ENCODE peak calls at places on chromosomes 13 and 19, in seven cellular contexts. T is ovary, Z is OCI-LY7, Y is tibial artery, S is psoas muscle, Q is heart left ventricle, O is RWPE1. N is an unnamed sample.

GRCh38 chr19:43465468-43466120 is at the start of gene LYPD3:
- DNase-seq in Y (no peak), O (peak), S (peak), Z (no peak), Q (no peak), T (peak), N (no peak)

GRCh38 chr19:33175886-33176669 is 18.1 kb upstream of the LRP3 start:
- DNase-seq in Y (no peak), T (peak), Z (peak), Q (no peak), O (peak), S (no peak), N (peak)

GRCh38 chr19:10820173-10820572 is 15.8 kb downstream of the TMED1 start:
- DNase-seq in Y (no peak), Z (peak), S (no peak), Q (no peak), T (no peak), O (no peak), N (no peak)

GRCh38 chr13:98775844-98776598 is 23.5 kb upstream of the SLC15A1 start:
- DNase-seq in Y (no peak), O (peak), S (no peak), Q (no peak), T (no peak), Z (no peak), N (no peak)

GRCh38 chr19:46297700-46298476 is 1.0 kb downstream of the HIF3A start:
- DNase-seq in Q (peak), Z (no peak), O (no peak), S (peak), Y (peak), T (peak), N (no peak)

GRCh38 chr13:76890036-76890435 is 3.8 kb upstream of the KCTD12 start:
- DNase-seq in T (no peak), Y (no peak), S (no peak), O (peak), Z (no peak), Q (no peak), N (no peak)

GRCh38 chr13:105969761-105970160 is 565.7 kb downstream of the EFNB2 start:
- DNase-seq in O (peak), T (no peak), S (no peak), Q (no peak), Y (no peak), Z (no peak), N (no peak)

GRCh38 chr13:76783798-76784197 is 102.4 kb downstream of the KCTD12 start:
- DNase-seq in S (no peak), O (no peak), Q (no peak), Y (no peak), T (no peak), Z (no peak), N (no peak)

GRCh38 chr19:16143399-16144215 is at the start of gene HSH2D:
- DNase-seq in Y (no peak), T (no peak), S (peak), O (peak), Q (peak), Z (peak), N (peak)

GRCh38 chr19:6425732-6426686 is 1.4 kb upstream of the KHSRP start:
- DNase-seq in Z (peak), O (no peak), Q (no peak), T (peak), S (no peak), Y (no peak), N (peak)

GRCh38 chr19:21586341-21587116 is 81.1 kb downstream of the ZNF429 start:
- DNase-seq in Z (no peak), Q (peak), S (peak), O (no peak), T (peak), Y (no peak), N (no peak)

GRCh38 chr19:30888937-30889336 is 460.3 kb downstream of the TSHZ3 start:
- DNase-seq in O (no peak), T (no peak), Z (no peak), Q (no peak), S (no peak), Y (no peak), N (no peak)

GRCh38 chr19:13838071-13838942 is 38.6 kb upstream of the NANOS3 start:
- DNase-seq in O (no peak), Q (no peak), Z (no peak), S (no peak), T (no peak), Y (no peak), N (no peak)

GRCh38 chr13:72960541-72960940 is 98.3 kb upstream of the KLF5 start:
- DNase-seq in S (no peak), Z (no peak), Q (no peak), O (peak), T (no peak), Y (no peak), N (no peak)

GRCh38 chr13:99811067-99811715 is 160.4 kb downstream of the ZIC5 start:
- DNase-seq in Y (no peak), Q (no peak), O (no peak), T (no peak), S (no peak), Z (no peak), N (no peak)

GRCh38 chr13:51632643-51633357 is 48.5 kb downstream of the WDFY2 start:
- DNase-seq in O (no peak), Y (no peak), S (no peak), T (no peak), Q (no peak), Z (no peak), N (no peak)

GRCh38 chr13:112880221-112880641 is 88.8 kb upstream of the MCF2L start:
- DNase-seq in O (no peak), Q (peak), Y (peak), T (no peak), S (no peak), Z (no peak), N (no peak)

GRCh38 chr19:9860407-9860806 is 25.3 kb downstream of the PIN1 start:
- DNase-seq in O (no peak), T (no peak), Q (no peak), S (no peak), Z (no peak), Y (no peak), N (no peak)

GRCh38 chr13:25971499-25972145 is 80.2 kb downstream of the SHISA2 start:
- DNase-seq in T (no peak), Z (no peak), Y (no peak), S (no peak), O (no peak), Q (no peak), N (no peak)

GRCh38 chr13:29901714-29902631 is 51.6 kb upstream of the UBL3 start:
- DNase-seq in T (no peak), O (peak), Z (no peak), S (no peak), Y (no peak), Q (no peak), N (no peak)

GRCh38 chr13:106619688-106620555 is 52.0 kb upstream of the ARGLU1 start:
- DNase-seq in S (no peak), Y (peak), Z (peak), O (peak), Q (no peak), T (peak), N (peak)

GRCh38 chr13:46963874-46964273 is 67.0 kb upstream of the HTR2A start:
- DNase-seq in T (no peak), S (no peak), Y (peak), Z (no peak), Q (no peak), O (no peak), N (no peak)

GRCh38 chr13:46961719-46962118 is 64.9 kb upstream of the HTR2A start:
- DNase-seq in S (no peak), T (no peak), O (peak), Y (peak), Q (no peak), Z (no peak), N (peak)

GRCh38 chr13:46964789-46965527 is 68.1 kb upstream of the HTR2A start:
- DNase-seq in T (no peak), O (no peak), Z (no peak), Y (peak), S (no peak), Q (no peak), N (no peak)

GRCh38 chr13:46962286-46962941 is 65.6 kb upstream of the HTR2A start:
- DNase-seq in Y (no peak), Q (no peak), T (no peak), O (peak), Z (peak), S (no peak), N (peak)
- TF ChIP-seq CTCF in Y (no peak), Q (no peak), T (no peak), O (no peak), Z (peak), S (no peak), N (peak)

DNA sequence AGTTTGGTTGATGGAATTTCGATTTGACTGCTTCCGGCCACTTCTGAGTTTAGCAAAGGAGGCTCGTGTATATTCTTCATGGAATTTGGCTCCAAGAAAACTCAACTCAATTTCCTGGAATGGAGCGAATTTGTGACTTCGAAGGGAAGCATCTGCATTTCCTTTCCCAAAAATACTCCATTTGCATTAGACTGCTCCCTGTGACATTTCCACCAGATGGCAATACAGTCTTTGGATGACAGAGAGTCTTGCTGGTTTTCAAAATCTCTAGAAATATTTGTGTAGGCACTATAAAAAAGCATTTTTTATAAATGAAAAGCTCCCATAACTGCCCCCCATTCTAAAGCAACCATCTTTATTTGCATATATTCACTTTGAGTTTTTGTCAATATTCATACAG is 4.1 kb downstream of the C1QTNF9 start:
- DNase-seq in Z (no peak), Q (no peak), T (no peak), Y (no peak), O (no peak), S (no peak), N (no peak)
- TF ChIP-seq CTCF in Z (peak), Q (peak), T (no peak), Y (no peak), O (no peak), S (peak), N (no peak)

GRCh38 chr13:114015111-114015551 is 41.3 kb upstream of the C13orf46 start:
- DNase-seq in Y (no peak), O (no peak), Q (no peak), S (peak), T (no peak), Z (no peak), N (no peak)
- TF ChIP-seq CTCF in Y (no peak), O (no peak), Q (no peak), S (no peak), T (no peak), Z (no peak), N (no peak)

GRCh38 chr19:41843371-41843770 is 1.1 kb downstream of the LYPD4 start:
- DNase-seq in Y (no peak), Q (no peak), T (no peak), O (no peak), S (no peak), Z (no peak), N (no peak)

GRCh38 chr19:41845001-41845050 is at the start of gene DMRTC2:
- DNase-seq in S (no peak), Z (no peak), Q (no peak), O (no peak), T (no peak), Y (no peak), N (no peak)

GRCh38 chr19:41845051-41845590 is 279 bp downstream of the DMRTC2 start:
- DNase-seq in Y (no peak), O (no peak), S (no peak), T (no peak), Z (no peak), Q (no peak), N (no peak)

GRCh38 chr19:41847351-41848105 is 2.7 kb downstream of the DMRTC2 start:
- DNase-seq in Z (no peak), Y (no peak), Q (no peak), T (no peak), S (no peak), O (no peak), N (peak)

DNA sequence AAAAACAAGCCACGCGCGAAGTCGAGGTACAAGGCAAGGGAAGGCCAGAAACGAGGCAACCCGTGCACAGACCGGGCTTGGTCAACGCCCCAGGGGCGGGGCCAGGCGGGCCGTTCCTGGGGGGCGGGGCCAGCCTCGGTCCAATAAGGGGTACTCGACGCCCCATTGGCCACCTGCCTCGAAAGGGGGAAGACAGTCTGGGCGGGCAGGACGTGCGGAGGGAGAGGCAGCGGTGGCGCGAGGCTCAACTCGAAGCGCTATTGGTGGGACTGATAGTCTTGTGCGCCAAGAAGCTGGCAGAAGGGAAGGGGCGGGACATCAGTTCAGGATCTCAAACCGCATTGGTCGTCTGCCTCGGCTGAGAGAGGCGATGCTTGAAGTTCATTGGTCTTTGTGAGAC is at the start of gene LYPD4:
- DNase-seq in Z (no peak), T (no peak), Q (no peak), O (no peak), S (no peak), Y (no peak), N (no peak)
- TF ChIP-seq CTCF in Z (no peak), T (no peak), Q (no peak), O (no peak), S (no peak), Y (no peak), N (no peak)

DNA sequence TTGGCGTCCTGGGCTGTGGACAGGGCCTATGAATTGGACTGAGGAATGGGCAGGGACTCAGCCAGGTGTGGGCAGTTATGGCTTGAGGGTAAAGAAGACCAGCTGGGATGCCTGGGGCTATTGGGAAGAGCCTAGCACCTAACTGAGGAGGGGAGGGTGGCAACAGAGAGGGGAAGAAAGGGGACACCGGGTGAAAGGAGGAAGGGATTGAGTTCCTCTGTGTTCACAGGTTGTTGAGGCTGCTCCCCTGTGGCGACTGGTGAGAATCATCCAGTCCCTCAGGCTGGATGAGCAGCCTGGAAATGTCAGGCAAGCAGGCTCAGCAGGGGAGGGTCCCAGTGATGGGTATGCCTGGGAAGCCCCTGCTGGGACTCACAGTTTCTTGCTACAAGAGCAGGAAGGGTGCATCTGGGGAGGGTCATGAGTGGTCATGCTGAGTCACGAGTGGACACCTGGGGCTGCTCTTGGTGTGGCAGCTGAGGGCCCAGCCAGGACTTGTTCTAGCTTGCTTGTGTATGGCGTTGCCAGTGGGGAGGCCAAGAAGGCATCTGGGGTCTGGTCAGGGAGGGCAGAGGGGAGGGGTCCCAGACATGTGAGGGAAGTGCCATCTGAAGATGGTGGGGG is 1.4 kb downstream of the ZNF324 start:
- DNase-seq in Y (no peak), T (no peak), S (no peak), Z (no peak), O (no peak), Q (no peak), N (peak)
- TF ChIP-seq CTCF in Y (no peak), T (no peak), S (no peak), Z (no peak), O (no peak), Q (no peak), N (no peak)

DNA sequence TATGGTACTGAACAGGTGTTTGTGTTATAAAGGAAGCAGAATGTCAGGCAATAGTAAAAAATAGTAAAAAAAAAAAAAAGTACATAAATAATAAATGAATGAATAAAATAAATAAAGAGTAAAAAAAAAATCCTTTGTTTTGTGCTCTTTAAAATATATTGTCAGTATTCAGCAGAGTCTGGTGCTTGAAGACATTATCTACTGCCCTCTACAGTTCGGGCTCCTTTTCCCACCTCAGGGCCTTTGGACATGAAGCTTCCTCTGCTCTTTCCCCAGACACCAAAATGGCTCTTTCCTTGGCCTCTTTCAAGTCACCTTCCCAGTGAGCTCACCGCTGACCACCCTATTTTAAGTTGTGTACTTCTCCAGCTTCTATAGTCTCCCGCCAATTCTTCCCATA is 137.5 kb downstream of the TNFRSF19 start:
- DNase-seq in Z (no peak), T (no peak), Y (no peak), S (no peak), O (no peak), Q (no peak), N (no peak)
- TF ChIP-seq CTCF in Z (peak), T (no peak), Y (no peak), S (peak), O (no peak), Q (no peak), N (peak)

DNA sequence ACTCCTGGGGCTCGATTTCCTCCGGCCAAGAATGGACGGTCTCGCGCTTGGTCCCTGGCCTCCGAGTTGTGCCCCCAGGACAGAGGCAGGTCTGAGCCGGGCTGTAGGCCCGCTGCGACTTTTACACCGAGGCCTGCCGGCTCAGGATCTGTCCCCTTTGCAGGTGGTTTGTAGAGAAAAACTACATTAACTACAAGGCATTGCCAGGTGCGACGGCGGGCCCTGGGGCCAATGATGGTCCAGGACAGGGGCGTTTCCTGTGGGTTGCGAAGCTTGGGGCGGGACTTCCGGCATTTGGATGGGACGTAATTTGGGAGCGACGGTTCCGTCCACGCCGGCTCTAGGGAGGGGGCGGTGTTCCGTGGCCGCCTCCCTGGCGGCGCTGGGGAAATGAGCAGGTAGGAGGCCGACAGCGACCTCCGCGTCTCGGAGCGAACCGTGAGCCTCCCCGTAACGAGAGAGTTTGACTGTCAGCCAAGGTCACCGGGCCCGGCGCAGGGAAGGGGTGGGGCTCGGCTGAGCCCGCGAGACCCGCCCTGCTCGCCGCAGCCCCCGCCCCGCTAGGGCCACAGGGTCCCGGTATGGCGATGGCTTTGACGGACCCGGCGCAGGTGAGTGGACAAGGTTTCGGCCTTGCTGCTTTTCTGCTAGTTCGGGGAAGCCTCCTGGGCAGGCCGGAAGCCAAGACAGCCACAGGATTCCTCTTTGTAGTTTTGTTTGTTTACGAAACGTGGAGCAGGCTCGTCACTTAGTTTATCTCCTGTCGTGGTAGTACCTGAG is at the start of gene ZNF805:
- DNase-seq in Q (peak), S (peak), T (peak), Z (peak), Y (peak), O (peak), N (peak)
- TF ChIP-seq CTCF in Q (no peak), S (peak), T (peak), Z (no peak), Y (peak), O (no peak), N (no peak)

GRCh38 chr13:97515643-97516042 is 81.7 kb downstream of the RAP2A start:
- DNase-seq in T (no peak), Q (no peak), Y (no peak), Z (no peak), S (no peak), O (no peak), N (no peak)

GRCh38 chr13:97512732-97513131 is 78.8 kb downstream of the RAP2A start:
- DNase-seq in O (no peak), Y (no peak), S (no peak), Z (no peak), T (no peak), Q (no peak), N (no peak)
- TF ChIP-seq CTCF in O (no peak), Y (no peak), S (no peak), Z (no peak), T (no peak), Q (no peak), N (no peak)